ENCODE peak calls at places on chromosomes 4 and X, in ten cellular contexts. W is CD8-positive, alpha-beta T cell; R is stimulated activated CD4-positive, alpha-beta T cell treated with anti-CD3 and anti-CD28 coated beads, Interleukin-4, amount 100 ng/mL, for 24 hours; L is endothelial cell; E is nephron progenitor cell; B is activated CD8-positive, alpha-beta memory T cell treated with anti-CD3 and anti-CD28 coated beads for 24 hours; P is stimulated activated CD8-positive, alpha-beta memory T cell treated with anti-CD3 and anti-CD28 coated beads, Interleukin-12 subunit alpha, Interleukin-12 subunit beta, amount 100 ng/mL, for 1 hour; N is HT1080; D is GM19239; J is A172. Y is an unnamed sample.

GRCh38 chr4:181548873-181549541 is 694.2 kb upstream of the TENM3 start:
- DNase-seq in W (no peak), R (no peak), L (no peak), E (no peak), B (no peak), P (no peak), N (peak), D (no peak), J (peak), Y (no peak)

GRCh38 chrX:53089224-53089842 is 4.6 kb upstream of the KANTR start:
- DNase-seq in W (no peak), R (peak), L (no peak), E (no peak), B (no peak), P (no peak), N (peak), D (no peak), J (peak), Y (no peak)

GRCh38 chr4:142324572-142324971 is 521.5 kb downstream of the INPP4B start:
- DNase-seq in W (no peak), R (no peak), L (no peak), E (no peak), B (no peak), P (no peak), N (no peak), D (no peak), J (no peak), Y (no peak)

GRCh38 chr4:174490356-174490969 is 31.8 kb downstream of the HPGD start:
- DNase-seq in W (no peak), R (no peak), L (no peak), E (no peak), B (no peak), P (no peak), N (peak), D (no peak), J (peak), Y (no peak)

GRCh38 chr4:102959503-102959902 is 60.0 kb downstream of the SLC9B1 start:
- DNase-seq in W (no peak), R (no peak), L (no peak), E (no peak), B (no peak), P (no peak), N (no peak), D (no peak), J (no peak), Y (no peak)

GRCh38 chrX:136162827-136163427 is 15.6 kb downstream of the FHL1 start:
- DNase-seq in W (no peak), R (peak), L (peak), E (peak), B (peak), P (no peak), N (peak), D (no peak), J (peak), Y (no peak)

GRCh38 chr4:151575646-151576045 is 166.7 kb downstream of the FHIP1A start:
- DNase-seq in W (no peak), R (no peak), L (no peak), E (no peak), B (no peak), P (no peak), N (no peak), D (no peak), J (no peak), Y (no peak)

GRCh38 chrX:103101280-103102042 is 8.5 kb upstream of the NXF3 start:
- DNase-seq in W (no peak), R (no peak), L (no peak), E (no peak), B (no peak), P (no peak), N (no peak), D (no peak), J (peak), Y (no peak)

GRCh38 chrX:47456080-47456479 is 26.9 kb downstream of the ZNF41 start:
- DNase-seq in W (no peak), R (no peak), L (no peak), E (no peak), B (no peak), P (no peak), N (no peak), D (no peak), J (no peak), Y (no peak)

GRCh38 chrX:38282044-38282443 is 45.3 kb downstream of the RPGR start:
- DNase-seq in W (no peak), R (no peak), L (peak), E (no peak), B (no peak), P (no peak), N (peak), D (no peak), J (no peak), Y (no peak)

GRCh38 chr4:8225704-8226443 is 26.8 kb downstream of the SH3TC1 start:
- DNase-seq in W (no peak), R (no peak), L (no peak), E (no peak), B (no peak), P (no peak), N (no peak), D (no peak), J (no peak), Y (no peak)